ENCODE peak calls at places on chromosomes 11 and 22, in four cellular contexts. J is upper lobe of right lung, Q is HFF-Myc, U is stomach. Y is an unnamed sample.

GRCh38 chr11:121572581-121573059 is 119.9 kb upstream of the SORL1-AS1 start:
- DNase-seq in U (no peak), J (no peak), Q (no peak), Y (no peak)

GRCh38 chr11:131762346-131763110 is 392.1 kb downstream of the NTM start:
- DNase-seq in U (no peak), J (no peak), Q (no peak), Y (no peak)

GRCh38 chr11:121553367-121553766 is 100.6 kb upstream of the SORL1-AS1 start:
- DNase-seq in U (no peak), J (no peak), Q (no peak), Y (no peak)

GRCh38 chr11:73140213-73141030 is 1.7 kb downstream of the FCHSD2 start:
- DNase-seq in Q (no peak), J (no peak), U (peak; percentile 48), Y (no peak)

GRCh38 chr11:119188887-119189286 is 3.6 kb downstream of the NHERF4 start:
- DNase-seq in Q (no peak), J (no peak), U (no peak), Y (no peak)

GRCh38 chr22:44746836-44747519 is 5.4 kb upstream of the ARHGAP8 start:
- DNase-seq in U (peak; percentile 47), J (no peak), Q (no peak), Y (no peak)

GRCh38 chr22:47053865-47054185 is 291.4 kb downstream of the TBC1D22A start:
- DNase-seq in U (no peak), Q (no peak), J (no peak), Y (no peak)

GRCh38 chr11:117185739-117186430 is 7.3 kb downstream of the SIDT2 start:
- DNase-seq in Q (no peak), J (no peak), U (peak; percentile 14), Y (no peak)

GRCh38 chr22:43473441-43473840 is 61.6 kb downstream of the MPPED1 start:
- DNase-seq in Q (no peak), J (no peak), U (no peak), Y (no peak)

GRCh38 chr11:33723238-33723881 is 12.9 kb downstream of the CD59 start:
- DNase-seq in U (no peak), Q (no peak), J (no peak), Y (no peak)

GRCh38 chr22:25081409-25081824 is 118.2 kb upstream of the CRYBB3 start:
- DNase-seq in Q (no peak), J (no peak), U (peak; percentile 57), Y (no peak)

GRCh38 chr11:70871881-70872280 is 380.5 kb downstream of the SHANK2 start:
- DNase-seq in J (no peak), Q (no peak), U (no peak), Y (no peak)

GRCh38 chr11:44266056-44266780 is 43.7 kb downstream of the ALX4 start:
- DNase-seq in Q (no peak), U (no peak), J (no peak), Y (no peak)

GRCh38 chr11:118212131-118212725 is 12.6 kb downstream of the JAML start:
- DNase-seq in Q (no peak), J (peak; percentile 71), U (peak; percentile 47), Y (no peak)

GRCh38 chr11:109641549-109641948 is 219.6 kb downstream of the C11orf87 start:
- DNase-seq in Q (peak; percentile 9), U (no peak), J (no peak), Y (no peak)

GRCh38 chr11:121321614-121322243 is 29.2 kb downstream of the SC5D start:
- DNase-seq in Q (no peak), J (no peak), U (no peak), Y (no peak)

GRCh38 chr22:44732661-44733060 is 19.7 kb upstream of the ARHGAP8 start:
- DNase-seq in J (no peak), Q (no peak), U (no peak), Y (no peak)

GRCh38 chr11:69906453-69906907 is 87.3 kb upstream of the FGF3 start:
- DNase-seq in Q (no peak), J (no peak), U (no peak), Y (no peak)

GRCh38 chr11:45089251-45089650 is 57.2 kb upstream of the PRDM11 start:
- DNase-seq in J (no peak), U (peak; percentile 33), Q (peak; percentile 60), Y (no peak)

GRCh38 chr11:102010776-102011500 is 36.3 kb upstream of the CFAP300 start:
- DNase-seq in U (peak; percentile 67), J (peak; percentile 85), Q (peak; percentile 63), Y (no peak)

GRCh38 chr11:73404048-73404447 is 27.8 kb downstream of the RELT start:
- DNase-seq in U (peak; percentile 54), Q (no peak), J (no peak), Y (no peak)

GRCh38 chr11:78325274-78325781 is 92.3 kb downstream of the GAB2 start:
- DNase-seq in Q (no peak), J (no peak), U (no peak), Y (no peak)

GRCh38 chr11:102110761-102111010 is 439 bp downstream of the YAP1 start:
- DNase-seq in Q (no peak), J (no peak), U (no peak), Y (no peak)

GRCh38 chr11:112769170-112769569 is 192.1 kb upstream of the NCAM1 start:
- DNase-seq in Q (no peak), U (no peak), J (no peak), Y (no peak)

GRCh38 chr11:68302256-68303054 is 9.9 kb upstream of the LRP5 start:
- DNase-seq in J (no peak), U (no peak), Q (no peak), Y (no peak)

GRCh38 chr22:35589071-35589735 is 27.9 kb downstream of the MB start:
- DNase-seq in Q (peak; percentile 17), J (no peak), U (no peak), Y (no peak)

GRCh38 chr11:34149786-34150185 is 44.4 kb downstream of the NAT10 start:
- DNase-seq in U (no peak), J (no peak), Q (no peak), Y (no peak)

GRCh38 chr11:22539851-22540376 is 85.7 kb downstream of the FANCF start:
- DNase-seq in Q (peak; percentile 9), J (no peak), U (no peak), Y (no peak)

GRCh38 chr11:79413258-79413657 is 27.6 kb downstream of the TENM4 start:
- DNase-seq in J (peak; percentile 68), U (peak; percentile 42), Q (peak; percentile 52), Y (no peak)

GRCh38 chr22:19631899-19632670 is 82.2 kb upstream of the SEPTIN5 start:
- DNase-seq in U (no peak), J (no peak), Q (no peak), Y (no peak)

GRCh38 chr11:62061356-62062222 is 62.2 kb upstream of the INCENP start:
- DNase-seq in Q (no peak), U (no peak), J (no peak), Y (no peak)
- TF ChIP-seq CTCF in Q (no peak), U (peak; percentile 31), J (no peak), Y (no peak)

GRCh38 chr11:17121981-17122380 is 44.5 kb upstream of the RPS13 start:
- DNase-seq in Q (no peak), J (no peak), U (no peak), Y (no peak)

GRCh38 chr11:17116121-17116520 is 38.7 kb upstream of the RPS13 start:
- DNase-seq in U (no peak), J (no peak), Q (no peak), Y (no peak)

GRCh38 chr11:17117262-17117661 is 39.8 kb upstream of the RPS13 start:
- DNase-seq in J (no peak), U (no peak), Q (no peak), Y (no peak)
- TF ChIP-seq CTCF in J (no peak), U (no peak), Q (no peak), Y (no peak)

DNA sequence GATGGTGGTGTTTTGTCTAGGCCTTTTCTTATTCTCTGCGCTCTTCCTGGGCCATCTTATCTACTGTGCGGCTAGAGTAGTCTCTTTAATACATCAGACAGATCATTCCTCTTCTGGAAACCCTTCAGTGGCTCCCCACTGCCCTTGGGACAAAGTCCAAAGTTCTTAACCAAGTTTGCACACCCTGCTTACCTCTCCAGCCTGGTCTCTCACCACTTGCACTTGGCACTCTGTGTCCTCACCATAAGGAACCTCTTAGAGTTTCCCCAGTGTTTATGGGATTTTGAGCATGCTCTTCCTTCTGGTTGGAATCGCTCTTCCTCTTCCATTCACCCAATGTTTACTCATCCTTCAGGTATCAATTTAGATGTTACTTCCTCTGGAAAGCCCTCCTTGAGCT is 5.2 kb upstream of the SPTBN2 start:
- DNase-seq in Q (no peak), U (no peak), J (no peak), Y (no peak)
- TF ChIP-seq CTCF in Q (no peak), U (no peak), J (no peak), Y (no peak)

DNA sequence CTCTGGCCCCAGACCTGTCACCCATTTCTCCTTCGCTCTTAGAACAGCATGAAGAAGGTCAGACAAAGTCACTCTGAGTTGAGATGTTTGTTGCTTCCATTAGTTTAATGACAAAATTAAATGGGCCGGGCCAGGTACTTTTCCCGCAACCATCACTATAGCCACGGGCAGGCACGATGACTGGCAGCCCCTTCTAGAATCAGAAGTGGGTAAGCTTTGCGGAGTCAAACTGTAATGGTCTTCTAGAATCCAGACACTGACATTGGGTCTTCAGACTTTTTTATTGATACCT is 2.3 kb upstream of the ACR start:
- DNase-seq in U (no peak), Q (no peak), J (no peak), Y (peak; percentile 37)
- TF ChIP-seq CTCF in U (no peak), Q (no peak), J (no peak), Y (no peak)

GRCh38 chr11:74487875-74488274 is 5.6 kb downstream of the LIPT2 start:
- DNase-seq in J (no peak), Q (no peak), U (no peak), Y (no peak)
- TF ChIP-seq CTCF in J (no peak), Q (peak; percentile 34), U (no peak), Y (peak; percentile 44)

GRCh38 chr11:506950-507726 is at the start of gene RNH1:
- DNase-seq in U (peak; percentile 99), J (peak; percentile 100), Q (peak; percentile 59), Y (peak; percentile 100)

GRCh38 chr11:504053-504993 is 2.7 kb downstream of the RNH1 start:
- DNase-seq in J (peak; percentile 81), U (peak; percentile 35), Q (no peak), Y (no peak)

GRCh38 chr11:507727-508515 is 879 bp upstream of the RNH1 start:
- DNase-seq in J (no peak), U (no peak), Q (no peak), Y (no peak)

GRCh38 chr11:504994-505344 is 2.1 kb downstream of the RNH1 start:
- DNase-seq in U (no peak), Q (no peak), J (no peak), Y (no peak)

GRCh38 chr11:506238-506949 is 648 bp downstream of the RNH1 start:
- DNase-seq in Q (peak; percentile 91), U (peak; percentile 98), J (peak; percentile 99), Y (peak; percentile 99)
- TF ChIP-seq CTCF in Q (no peak), U (no peak), J (peak; percentile 14), Y (peak; percentile 34)

Y was measured in type B pancreatic cell.